ENCODE peak calls at places on chromosomes 7 and 10, in six cellular contexts. One of them, this sample, is unnamed. For H3K27me3, the result is how much of the 10 kb centered on the place peaks cover.

GRCh38 chr7:84790873-84791272 is 396.0 kb downstream of the SEMA3D start:
- DNase-seq in hepatocyte: no peak
- DNase-seq in IMR-90: peak
- DNase-seq in AG04450: no peak
- DNase-seq in left ventricle myocardium inferior: no peak
- DNase-seq in GM12878: no peak
- DNase-seq in this sample: no peak

GRCh38 chr10:95315509-95315908 is 24.7 kb upstream of the PDLIM1 start:
- DNase-seq in IMR-90: no peak
- DNase-seq in AG04450: no peak
- DNase-seq in left ventricle myocardium inferior: no peak
- DNase-seq in GM12878: no peak
- DNase-seq in hepatocyte: no peak
- DNase-seq in this sample: no peak

GRCh38 chr7:37495574-37496184 is 47.0 kb upstream of the ELMO1 start:
- DNase-seq in hepatocyte: peak
- DNase-seq in left ventricle myocardium inferior: no peak
- DNase-seq in AG04450: no peak
- DNase-seq in IMR-90: peak
- DNase-seq in GM12878: no peak
- DNase-seq in this sample: no peak

GRCh38 chr10:45308707-45309106 is 6.7 kb downstream of the OR13A1 start:
- DNase-seq in GM12878: peak
- DNase-seq in IMR-90: no peak
- DNase-seq in AG04450: no peak
- DNase-seq in hepatocyte: peak
- DNase-seq in left ventricle myocardium inferior: no peak
- DNase-seq in this sample: no peak

GRCh38 chr10:92757720-92758119 is 68.0 kb downstream of the HHEX start:
- DNase-seq in AG04450: no peak
- DNase-seq in GM12878: no peak
- DNase-seq in hepatocyte: no peak
- DNase-seq in left ventricle myocardium inferior: no peak
- DNase-seq in IMR-90: no peak
- DNase-seq in this sample: no peak

GRCh38 chr10:133316732-133317131 is 8.0 kb downstream of the ZNF511 start:
- DNase-seq in AG04450: no peak
- DNase-seq in GM12878: no peak
- DNase-seq in left ventricle myocardium inferior: no peak
- DNase-seq in IMR-90: no peak
- DNase-seq in hepatocyte: no peak
- DNase-seq in this sample: no peak

GRCh38 chr10:89391882-89392756 is at the start of gene IFIT1:
- DNase-seq in hepatocyte: peak
- DNase-seq in IMR-90: peak
- DNase-seq in left ventricle myocardium inferior: no peak
- DNase-seq in GM12878: peak
- DNase-seq in AG04450: peak
- DNase-seq in this sample: peak

GRCh38 chr10:70404906-70405824 is 1.2 kb downstream of the EIF4EBP2 start:
- DNase-seq in IMR-90: peak
- DNase-seq in hepatocyte: peak
- DNase-seq in left ventricle myocardium inferior: peak
- DNase-seq in AG04450: peak
- DNase-seq in GM12878: no peak
- DNase-seq in this sample: peak

GRCh38 chr7:36526720-36527548 is 137.3 kb downstream of the ANLN start:
- DNase-seq in AG04450: peak
- DNase-seq in left ventricle myocardium inferior: no peak
- DNase-seq in hepatocyte: peak
- DNase-seq in IMR-90: peak
- DNase-seq in GM12878: peak
- DNase-seq in this sample: peak

GRCh38 chr7:88015309-88015708 is 81.3 kb downstream of the ADAM22 start:
- DNase-seq in AG04450: no peak
- DNase-seq in left ventricle myocardium inferior: no peak
- DNase-seq in hepatocyte: no peak
- DNase-seq in GM12878: no peak
- DNase-seq in IMR-90: no peak
- DNase-seq in this sample: no peak

GRCh38 chr7:27697861-27698430 is 35.3 kb upstream of the HIBADH start:
- DNase-seq in GM12878: peak
- DNase-seq in IMR-90: peak
- DNase-seq in AG04450: no peak
- DNase-seq in left ventricle myocardium inferior: no peak
- DNase-seq in hepatocyte: peak
- DNase-seq in this sample: no peak

GRCh38 chr10:110176626-110177025 is 30.8 kb upstream of the MXI1 start:
- DNase-seq in IMR-90: no peak
- DNase-seq in GM12878: no peak
- DNase-seq in left ventricle myocardium inferior: no peak
- DNase-seq in AG04450: no peak
- DNase-seq in hepatocyte: no peak
- DNase-seq in this sample: no peak

GRCh38 chr7:158265743-158266080 is 321.9 kb downstream of the PTPRN2 start:
- DNase-seq in hepatocyte: no peak
- DNase-seq in AG04450: no peak
- DNase-seq in IMR-90: no peak
- DNase-seq in GM12878: no peak
- DNase-seq in left ventricle myocardium inferior: no peak
- DNase-seq in this sample: no peak

GRCh38 chr10:63466168-63466935 is 575 bp upstream of the JMJD1C start:
- DNase-seq in IMR-90: peak
- DNase-seq in GM12878: no peak
- DNase-seq in AG04450: no peak
- DNase-seq in left ventricle myocardium inferior: peak
- DNase-seq in hepatocyte: peak
- DNase-seq in this sample: no peak

GRCh38 chr10:3740157-3740871 is 44.7 kb downstream of the KLF6 start:
- DNase-seq in GM12878: no peak
- DNase-seq in AG04450: no peak
- DNase-seq in hepatocyte: peak
- DNase-seq in left ventricle myocardium inferior: no peak
- DNase-seq in IMR-90: peak
- DNase-seq in this sample: peak

GRCh38 chr10:91590142-91590903 is 42.5 kb downstream of the PPP1R3C start:
- DNase-seq in hepatocyte: peak
- DNase-seq in left ventricle myocardium inferior: peak
- DNase-seq in IMR-90: peak
- DNase-seq in GM12878: no peak
- DNase-seq in AG04450: peak
- DNase-seq in this sample: no peak

GRCh38 chr10:131790021-131790420 is 110.8 kb upstream of the PPP2R2D start:
- DNase-seq in IMR-90: no peak
- DNase-seq in AG04450: no peak
- DNase-seq in GM12878: no peak
- DNase-seq in left ventricle myocardium inferior: no peak
- DNase-seq in hepatocyte: no peak
- DNase-seq in this sample: no peak

GRCh38 chr10:124152781-124153600 is 59.6 kb upstream of the CHST15 start:
- DNase-seq in AG04450: peak
- DNase-seq in left ventricle myocardium inferior: peak
- DNase-seq in IMR-90: peak
- DNase-seq in GM12878: peak
- DNase-seq in hepatocyte: peak
- DNase-seq in this sample: peak

GRCh38 chr7:132518102-132518838 is 58.0 kb downstream of the PLXNA4 start:
- DNase-seq in AG04450: no peak
- DNase-seq in left ventricle myocardium inferior: no peak
- DNase-seq in GM12878: no peak
- DNase-seq in hepatocyte: no peak
- DNase-seq in IMR-90: no peak
- DNase-seq in this sample: no peak

DNA sequence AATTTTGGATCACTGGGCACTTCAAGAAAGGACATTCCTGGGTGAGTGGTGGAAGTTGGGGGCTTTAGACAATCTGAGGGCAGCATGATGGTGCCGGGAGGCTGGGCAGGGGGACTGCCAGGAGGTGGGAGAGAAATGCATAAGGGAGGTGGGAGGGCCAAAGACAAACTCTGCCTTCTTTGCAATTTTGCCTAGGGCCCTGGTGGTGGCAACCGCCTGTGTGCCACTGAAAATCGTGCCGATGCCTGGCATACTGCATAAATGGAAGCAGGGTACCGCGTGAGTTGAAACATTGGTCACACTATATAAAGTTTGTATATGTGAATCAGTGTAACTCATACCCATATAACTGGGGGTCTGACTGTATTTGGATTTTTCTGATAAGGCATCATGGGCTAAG is 3.3 kb downstream of the LUC7L2 start:
- DNase-seq in AG04450: no peak
- DNase-seq in hepatocyte: no peak
- DNase-seq in GM12878: no peak
- DNase-seq in IMR-90: no peak
- DNase-seq in left ventricle myocardium inferior: no peak
- DNase-seq in this sample: no peak
- H3K4me3 ChIP-seq in AG04450: no peak
- H3K4me3 ChIP-seq in hepatocyte: no peak
- H3K4me3 ChIP-seq in GM12878: peak
- H3K4me3 ChIP-seq in IMR-90: no peak
- H3K4me3 ChIP-seq in left ventricle myocardium inferior: no peak
- H3K4me3 ChIP-seq in this sample: no peak

GRCh38 chr7:1237704-1238255 is 5.1 kb downstream of the UNCX start:
- DNase-seq in hepatocyte: no peak
- DNase-seq in GM12878: no peak
- DNase-seq in IMR-90: no peak
- DNase-seq in left ventricle myocardium inferior: no peak
- DNase-seq in AG04450: no peak
- DNase-seq in this sample: no peak
- H3K27me3 ChIP-seq in hepatocyte: half or more
- H3K27me3 ChIP-seq in GM12878: under half
- H3K27me3 ChIP-seq in IMR-90: half or more
- H3K27me3 ChIP-seq in left ventricle myocardium inferior: half or more
- H3K27me3 ChIP-seq in AG04450: half or more
- H3K27me3 ChIP-seq in this sample: half or more

DNA sequence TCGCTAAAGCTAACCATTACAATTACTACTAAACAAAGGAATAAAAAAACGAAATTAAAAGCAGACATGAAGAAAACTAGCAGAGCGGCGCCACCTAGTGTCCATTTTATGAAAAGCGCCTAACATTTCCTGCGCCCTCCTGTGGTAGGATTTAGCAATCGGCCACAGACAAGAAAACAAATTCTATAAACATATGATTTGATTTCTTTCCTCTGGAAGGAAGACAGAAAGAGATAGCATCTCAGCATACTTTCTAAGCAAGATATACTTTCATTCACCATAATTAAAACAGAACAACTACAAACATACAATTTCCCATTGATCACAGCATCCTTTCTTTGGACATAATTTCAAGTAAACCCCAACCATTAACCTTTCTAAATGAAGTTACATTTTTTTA is 337.7 kb upstream of the NPVF start:
- DNase-seq in AG04450: peak
- DNase-seq in GM12878: no peak
- DNase-seq in IMR-90: peak
- DNase-seq in left ventricle myocardium inferior: no peak
- DNase-seq in hepatocyte: peak
- DNase-seq in this sample: no peak
- H3K4me3 ChIP-seq in AG04450: no peak
- H3K4me3 ChIP-seq in GM12878: no peak
- H3K4me3 ChIP-seq in IMR-90: no peak
- H3K4me3 ChIP-seq in left ventricle myocardium inferior: no peak
- H3K4me3 ChIP-seq in hepatocyte: no peak
- H3K4me3 ChIP-seq in this sample: no peak

GRCh38 chr10:27618906-27619305 is 114.8 kb downstream of the RAB18 start:
- DNase-seq in left ventricle myocardium inferior: no peak
- DNase-seq in AG04450: no peak
- DNase-seq in hepatocyte: no peak
- DNase-seq in IMR-90: no peak
- DNase-seq in GM12878: no peak
- DNase-seq in this sample: no peak
- H3K27me3 ChIP-seq in left ventricle myocardium inferior: under half
- H3K27me3 ChIP-seq in AG04450: under half
- H3K27me3 ChIP-seq in hepatocyte: under half
- H3K27me3 ChIP-seq in IMR-90: under half
- H3K27me3 ChIP-seq in GM12878: under half
- H3K27me3 ChIP-seq in this sample: under half

DNA sequence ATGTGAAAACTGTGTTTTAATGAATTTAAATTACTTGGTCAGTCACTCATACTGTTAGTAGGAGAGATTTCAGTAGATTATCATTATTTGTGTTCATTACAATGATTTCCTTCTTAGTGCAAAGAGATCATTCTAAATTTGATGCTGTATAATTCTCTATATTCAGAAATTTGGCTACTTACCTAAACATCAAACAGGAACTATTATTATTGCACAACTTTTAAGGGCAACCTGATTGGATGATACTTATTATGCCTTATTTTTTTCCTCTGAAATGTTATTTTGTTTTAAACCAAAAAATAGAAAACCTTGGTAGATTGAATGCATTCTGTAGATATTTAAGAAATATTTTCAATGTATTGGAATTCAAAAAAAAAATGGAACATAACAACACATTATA is 436.4 kb upstream of the PCDH15 start:
- DNase-seq in AG04450: no peak
- DNase-seq in IMR-90: no peak
- DNase-seq in hepatocyte: no peak
- DNase-seq in left ventricle myocardium inferior: no peak
- DNase-seq in GM12878: no peak
- DNase-seq in this sample: no peak
- H3K4me3 ChIP-seq in AG04450: no peak
- H3K4me3 ChIP-seq in IMR-90: no peak
- H3K4me3 ChIP-seq in hepatocyte: no peak
- H3K4me3 ChIP-seq in left ventricle myocardium inferior: no peak
- H3K4me3 ChIP-seq in GM12878: no peak
- H3K4me3 ChIP-seq in this sample: no peak